ENCODE peak calls at places on chromosomes 5 and 9, in five cellular contexts. V is GM12878, A is neuronal stem cell, R is lower lobe of right lung, H is H9. T is an unnamed sample.

GRCh38 chr9:93108301-93109041 is 12.5 kb downstream of the CARD19 start:
- DNase-seq in A (no peak), R (peak), H (no peak), V (no peak), T (no peak)

GRCh38 chr9:71911908-71912325 is 478 bp downstream of the C9orf85 start:
- DNase-seq in V (no peak), A (no peak), H (no peak), R (no peak), T (no peak)

GRCh38 chr5:102296229-102296817 is at the start of gene SLCO4C1:
- DNase-seq in V (peak), A (peak), R (peak), H (peak), T (no peak)

GRCh38 chr9:4126184-4126865 is 173.5 kb downstream of the GLIS3 start:
- DNase-seq in V (no peak), R (no peak), H (no peak), A (no peak), T (no peak)

GRCh38 chr5:33941090-33941489 is 4.9 kb downstream of the RXFP3 start:
- DNase-seq in V (no peak), A (no peak), H (no peak), R (no peak), T (no peak)

GRCh38 chr9:130453487-130453886 is 8.7 kb downstream of the ASS1 start:
- DNase-seq in H (no peak), V (no peak), A (no peak), R (no peak), T (no peak)

GRCh38 chr5:96709152-96709821 is 47.1 kb downstream of the CAST start:
- DNase-seq in R (no peak), A (no peak), V (no peak), H (no peak), T (no peak)

GRCh38 chr9:35746583-35746982 is 2.4 kb downstream of the GBA2 start:
- DNase-seq in V (no peak), A (no peak), R (no peak), H (no peak), T (no peak)

GRCh38 chr5:65161655-65162054 is 320.1 kb downstream of the ADAMTS6 start:
- DNase-seq in A (no peak), R (no peak), H (no peak), V (no peak), T (no peak)

GRCh38 chr5:53123702-53124101 is 14.1 kb upstream of the MOCS2 start:
- DNase-seq in R (no peak), H (no peak), V (no peak), A (no peak), T (no peak)

GRCh38 chr5:1474183-1474839 is 29.1 kb upstream of the SLC6A3 start:
- DNase-seq in A (no peak), H (no peak), V (no peak), R (no peak), T (no peak)

GRCh38 chr5:8726383-8727036 is 819.4 kb downstream of the SEMA5A start:
- DNase-seq in H (peak), A (no peak), R (no peak), V (no peak), T (no peak)

GRCh38 chr5:172726966-172727365 is 44.0 kb downstream of the DUSP1 start:
- DNase-seq in A (no peak), R (no peak), V (no peak), H (no peak), T (no peak)

GRCh38 chr9:77063645-77064285 is 44.3 kb downstream of the FOXB2 start:
- DNase-seq in A (no peak), V (no peak), H (no peak), R (no peak), T (no peak)

GRCh38 chr5:21168557-21168956 is 1180.6 kb upstream of the CDH18 start:
- DNase-seq in R (no peak), V (no peak), H (no peak), A (no peak), T (no peak)

GRCh38 chr5:180470966-180471582 is 23.1 kb upstream of the CNOT6 start:
- DNase-seq in A (peak), R (peak), H (peak), V (no peak), T (peak)

GRCh38 chr9:38371495-38371894 is 21.0 kb upstream of the ALDH1B1 start:
- DNase-seq in V (peak), R (no peak), A (no peak), H (no peak), T (no peak)

GRCh38 chr9:20701058-20701457 is 17.0 kb downstream of the FOCAD start:
- DNase-seq in H (no peak), R (no peak), V (no peak), A (no peak), T (no peak)

GRCh38 chr5:54624671-54625583 is 107.4 kb downstream of the SNX18 start:
- DNase-seq in A (no peak), V (no peak), R (no peak), H (no peak), T (no peak)

GRCh38 chr5:132477784-132478497 is 12.6 kb downstream of the IRF1 start:
- DNase-seq in V (no peak), R (no peak), H (no peak), A (no peak), T (no peak)

GRCh38 chr9:74444389-74444788 is 52.7 kb upstream of the RORB start:
- DNase-seq in H (no peak), R (no peak), A (no peak), V (no peak), T (no peak)

GRCh38 chr9:112119225-112120045 is 55.7 kb downstream of the SUSD1 start:
- DNase-seq in R (no peak), V (no peak), H (no peak), A (no peak), T (no peak)

DNA sequence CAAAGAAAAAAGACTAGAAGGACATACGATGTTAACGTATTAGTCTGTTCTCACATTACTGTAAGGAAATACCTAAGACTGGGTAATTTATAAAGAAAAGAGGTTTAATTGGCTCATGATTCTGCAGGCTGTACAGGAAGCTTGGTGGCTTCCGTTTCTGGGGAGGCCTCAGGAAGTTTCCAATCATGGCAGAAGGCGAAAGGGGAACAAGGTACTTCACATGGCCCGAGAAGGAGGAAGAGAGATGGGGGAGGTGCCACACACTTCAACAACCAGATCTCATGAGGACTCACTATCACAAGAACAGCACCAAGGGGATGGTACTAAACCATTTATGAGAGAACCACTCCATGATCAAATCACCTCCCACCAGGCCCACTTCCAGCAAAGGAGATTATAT is 110.1 kb downstream of the CARTPT start:
- DNase-seq in A (no peak), V (no peak), H (no peak), R (no peak), T (no peak)
- H3K27ac ChIP-seq in A (no peak), V (no peak), H (no peak), R (no peak), T (no peak)

GRCh38 chr9:18747590-18747989 is 273.6 kb downstream of the ADAMTSL1 start:
- DNase-seq in H (no peak), V (no peak), A (no peak), R (no peak), T (peak)

GRCh38 chr9:18746631-18747030 is 272.7 kb downstream of the ADAMTSL1 start:
- DNase-seq in R (no peak), H (no peak), V (no peak), A (peak), T (no peak)

GRCh38 chr9:18745710-18746109 is 271.8 kb downstream of the ADAMTSL1 start:
- DNase-seq in H (no peak), R (no peak), V (no peak), A (no peak), T (no peak)

GRCh38 chr9:18749711-18750110 is 275.8 kb downstream of the ADAMTSL1 start:
- DNase-seq in R (no peak), V (no peak), H (no peak), A (no peak), T (no peak)

DNA sequence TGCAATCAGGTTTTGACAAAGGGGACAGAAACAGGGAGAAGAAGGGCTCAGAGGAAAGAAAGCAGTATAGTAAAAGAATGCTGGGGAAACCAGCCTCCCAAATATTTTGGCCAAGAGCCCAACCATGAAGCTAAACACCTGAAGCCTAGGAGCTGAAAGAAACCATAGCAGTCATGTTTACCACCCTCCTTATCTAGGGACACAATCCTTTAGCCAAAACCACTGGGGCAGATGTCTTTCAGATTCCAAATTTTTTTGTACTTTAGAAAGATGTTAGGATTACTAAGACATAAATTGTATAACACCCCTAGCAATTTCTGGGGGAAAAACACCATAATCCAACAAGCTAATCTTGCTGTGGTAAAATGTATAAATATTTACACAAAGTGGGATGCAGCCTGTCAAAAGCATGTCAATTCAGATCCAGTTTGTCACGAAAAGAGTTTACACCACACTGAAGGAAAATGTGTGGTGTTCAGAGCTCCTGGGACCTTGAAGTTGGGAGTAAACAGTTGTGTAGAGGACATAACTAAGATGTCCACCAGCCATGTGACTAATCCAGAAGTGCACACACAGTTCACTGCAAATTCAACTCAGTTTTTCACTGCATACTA is 274.3 kb downstream of the ADAMTSL1 start:
- DNase-seq in R (no peak), V (no peak), H (no peak), A (no peak), T (no peak)
- H3K27ac ChIP-seq in R (no peak), V (no peak), H (no peak), A (no peak), T (no peak)

GRCh38 chr9:8816361-8816760 is 1016.8 kb upstream of the DMAC1 start:
- DNase-seq in H (no peak), R (no peak), V (no peak), A (peak), T (no peak)
- H3K27ac ChIP-seq in H (no peak), R (no peak), V (no peak), A (no peak), T (no peak)

GRCh38 chr5:181160-181559 is 10.1 kb upstream of the LRRC14B start:
- DNase-seq in R (no peak), A (no peak), V (no peak), H (no peak), T (no peak)
- H3K27ac ChIP-seq in R (no peak), A (no peak), V (no peak), H (no peak), T (no peak)

T was measured in substantia nigra.